ENCODE peak calls at places on chromosomes 7 and 10, in four cellular contexts. R is HuH-7, G is Caki2, W is progenitor cell of endocrine pancreas. V is an unnamed sample.

GRCh38 chr7:12322287-12322902 is 81.3 kb downstream of the VWDE start:
- DNase-seq in R (no peak), G (no peak), W (no peak), V (no peak)

GRCh38 chr7:2358968-2359527 is 4.4 kb downstream of the EIF3B start:
- DNase-seq in R (no peak), G (no peak), W (no peak), V (peak; percentile 28)

GRCh38 chr10:113520606-113521481 is 32.0 kb upstream of the HABP2 start:
- DNase-seq in R (peak; percentile 56), G (peak; percentile 40), W (peak; percentile 44), V (peak; percentile 57)

GRCh38 chr7:3835102-3835501 is 534.0 kb downstream of the SDK1 start:
- DNase-seq in R (no peak), G (peak; percentile 36), W (no peak), V (no peak)

GRCh38 chr7:82105463-82105862 is 335.6 kb upstream of the HGF start:
- DNase-seq in R (no peak), G (peak; percentile 68), W (no peak), V (no peak)

GRCh38 chr10:43140414-43140813 is 2.2 kb downstream of the CSGALNACT2 start:
- DNase-seq in R (no peak), G (peak; percentile 70), W (no peak), V (no peak)

GRCh38 chr7:133199831-133200230 is 53.0 kb upstream of the EXOC4 start:
- DNase-seq in R (no peak), G (no peak), W (no peak), V (no peak)

GRCh38 chr7:105656922-105657521 is 75.7 kb upstream of the EFCAB10 start:
- DNase-seq in R (no peak), G (no peak), W (no peak), V (peak; percentile 86)

GRCh38 chr7:106041140-106041717 is 70.9 kb downstream of the SYPL1 start:
- DNase-seq in R (peak; percentile 74), G (peak; percentile 9), W (peak; percentile 25), V (peak; percentile 95)

GRCh38 chr10:133397938-133398337 is 4.0 kb downstream of the MTG1 start:
- DNase-seq in R (no peak), G (no peak), W (no peak), V (no peak)

GRCh38 chr10:69407621-69408301 is 9.0 kb downstream of the TACR2 start:
- DNase-seq in R (peak; percentile 63), G (no peak), W (no peak), V (peak; percentile 56)

GRCh38 chr10:122213766-122214165 is 57.3 kb upstream of the BTBD16 start:
- DNase-seq in R (no peak), G (no peak), W (no peak), V (no peak)

GRCh38 chr10:75234683-75235374 is 928 bp downstream of the COMTD1 start:
- DNase-seq in R (peak; percentile 44), G (peak; percentile 69), W (peak; percentile 48), V (peak; percentile 68)

GRCh38 chr7:82600601-82601000 is 157.0 kb upstream of the CACNA2D1 start:
- DNase-seq in R (no peak), G (no peak), W (no peak), V (no peak)

GRCh38 chr10:98748298-98748697 is 301.6 kb upstream of the HPS1 start:
- DNase-seq in R (peak; percentile 6), G (no peak), W (no peak), V (peak; percentile 29)

GRCh38 chr7:123580406-123581161 is 21.0 kb upstream of the ASB15 start:
- DNase-seq in R (peak; percentile 17), G (peak; percentile 29), W (no peak), V (peak; percentile 43)

GRCh38 chr7:46610746-46611145 is 689.7 kb upstream of the IGFBP3 start:
- DNase-seq in R (no peak), G (no peak), W (no peak), V (no peak)

GRCh38 chr10:13352519-13352918 is 4.4 kb upstream of the SEPHS1 start:
- DNase-seq in R (peak; percentile 72), G (no peak), W (no peak), V (peak; percentile 30)

GRCh38 chr10:100836891-100837290 is 75.9 kb upstream of the SLF2 start:
- DNase-seq in R (no peak), G (no peak), W (no peak), V (no peak)

GRCh38 chr7:85750454-85750949 is 563.6 kb upstream of the SEMA3D start:
- DNase-seq in R (no peak), G (no peak), W (no peak), V (peak; percentile 9)

GRCh38 chr10:78222096-78222790 is 188.6 kb downstream of the RPS24 start:
- DNase-seq in R (no peak), G (no peak), W (no peak), V (no peak)

GRCh38 chr10:25493122-25493893 is 318.5 kb downstream of the GPR158 start:
- DNase-seq in R (peak; percentile 14), G (peak; percentile 3), W (no peak), V (peak; percentile 58)

GRCh38 chr10:60943372-60944158 is 420 bp downstream of the RHOBTB1 start:
- DNase-seq in R (peak; percentile 37), G (peak; percentile 73), W (peak; percentile 48), V (peak; percentile 57)

GRCh38 chr10:91190876-91191580 is 29.4 kb upstream of the PCGF5 start:
- DNase-seq in R (no peak), G (no peak), W (no peak), V (no peak)

GRCh38 chr10:22997102-22997501 is 69.2 kb downstream of the ARMC3 start:
- DNase-seq in R (no peak), G (peak; percentile 7), W (no peak), V (peak; percentile 17)

GRCh38 chr10:59361659-59362183 is 628 bp downstream of the FAM13C start:
- DNase-seq in R (peak; percentile 10), G (no peak), W (no peak), V (no peak)

GRCh38 chr10:44963772-44964633 is 4.4 kb downstream of the RASSF4 start:
- DNase-seq in R (no peak), G (peak; percentile 84), W (no peak), V (no peak)

GRCh38 chr7:16051561-16052280 is 365.2 kb upstream of the MEOX2 start:
- DNase-seq in R (no peak), G (no peak), W (no peak), V (no peak)

GRCh38 chr10:132540456-132540855 is 2.9 kb downstream of the INPP5A start:
- DNase-seq in R (no peak), G (no peak), W (no peak), V (no peak)

GRCh38 chr7:37311282-37311868 is 137.3 kb downstream of the ELMO1 start:
- DNase-seq in R (no peak), G (peak; percentile 39), W (no peak), V (no peak)

GRCh38 chr7:159118623-159119022 is 26.0 kb downstream of the VIPR2 start:
- DNase-seq in R (no peak), G (no peak), W (no peak), V (no peak)

GRCh38 chr10:89458289-89458688 is 43.9 kb downstream of the IFIT5 start:
- DNase-seq in R (no peak), G (no peak), W (no peak), V (no peak)

GRCh38 chr7:117402109-117402508 is 25.2 kb downstream of the ASZ1 start:
- DNase-seq in R (no peak), G (no peak), W (no peak), V (no peak)

V was measured in K562.